ENCODE peak calls at places on chromosome 10, in eight cellular contexts. N is CD8-positive, alpha-beta memory T cell; Y is AG08396; R is activated naive CD8-positive, alpha-beta T cell treated with anti-CD3 and anti-CD28 coated beads for 36 hours; S is left lobe of liver; Z is activated T-cell treated with anti-CD3 and anti-CD28 coated beads, Interleukin-2, amount 50 U/mL, for 24 hours; P is CD4-positive, alpha-beta T cell; X is M059J. D is an unnamed sample.

GRCh38 chr10:64732372-64732715 is 1211.1 kb downstream of the REEP3 start:
- DNase-seq in P (no peak), R (no peak), X (no peak), Y (no peak), S (no peak), N (no peak), Z (no peak), D (no peak)

GRCh38 chr10:117216611-117217195 is 19.4 kb downstream of the KCNK18 start:
- DNase-seq in Z (peak), P (peak), Y (peak), X (no peak), S (peak), R (peak), N (peak), D (no peak)

GRCh38 chr10:114665406-114665805 is 7.3 kb upstream of the ABLIM1 start:
- DNase-seq in S (no peak), Y (no peak), N (no peak), Z (no peak), R (no peak), X (no peak), P (no peak), D (no peak)

GRCh38 chr10:131849591-131850489 is 51.0 kb upstream of the PPP2R2D start:
- DNase-seq in N (no peak), P (no peak), R (no peak), Y (no peak), Z (peak), S (peak), X (no peak), D (no peak)

GRCh38 chr10:12181065-12181775 is 14.5 kb downstream of the NUDT5 start:
- DNase-seq in Y (no peak), X (peak), Z (peak), N (peak), R (peak), P (peak), S (no peak), D (no peak)

GRCh38 chr10:91190388-91190870 is 30.0 kb upstream of the PCGF5 start:
- DNase-seq in X (peak), P (no peak), Y (peak), Z (no peak), R (no peak), S (no peak), N (no peak), D (no peak)

GRCh38 chr10:131436467-131436866 is 124.9 kb upstream of the TCERG1L start:
- DNase-seq in R (no peak), Y (no peak), S (no peak), P (no peak), N (no peak), Z (no peak), X (no peak), D (no peak)

GRCh38 chr10:92590623-92591549 is 2.0 kb upstream of the KIF11 start:
- DNase-seq in N (no peak), Z (no peak), Y (peak), S (no peak), R (peak), P (no peak), X (peak), D (no peak)

GRCh38 chr10:86944471-86944870 is 12.9 kb downstream of the MMRN2 start:
- DNase-seq in R (no peak), Y (peak), S (no peak), N (no peak), X (peak), P (no peak), Z (no peak), D (no peak)

D was measured in HS-27A.